ENCODE peak calls at places on chromosomes 5 and 9, in four cellular contexts. T is H9, B is IMR-90, C is H1. S is an unnamed sample.

GRCh38 chr9:120873512-120873911 is 3.5 kb downstream of the PHF19 start:
- DNase-seq in T (peak; percentile 99), B (no peak), C (peak; percentile 77), S (peak; percentile 90)

GRCh38 chr9:81022177-81022576 is 667.2 kb downstream of the TLE1 start:
- DNase-seq in T (no peak), B (peak; percentile 81), C (no peak), S (no peak)

GRCh38 chr5:96282020-96282419 is 151.0 kb downstream of the PCSK1 start:
- DNase-seq in T (no peak), B (no peak), C (no peak), S (no peak)

GRCh38 chr5:65034782-65035181 is 266.1 kb downstream of the CWC27 start:
- DNase-seq in T (peak; percentile 60), B (no peak), C (peak; percentile 70), S (peak; percentile 37)

GRCh38 chr5:175850165-175850845 is 21.1 kb upstream of the CPLX2 start:
- DNase-seq in T (no peak), B (no peak), C (no peak), S (no peak)

GRCh38 chr5:67154518-67155206 is 41.9 kb downstream of the CD180 start:
- DNase-seq in T (no peak), B (no peak), C (no peak), S (no peak)

GRCh38 chr9:95157491-95158151 is 159.9 kb downstream of the FANCC start:
- DNase-seq in T (no peak), B (peak; percentile 94), C (no peak), S (no peak)

GRCh38 chr5:121432-121831 is 29.5 kb downstream of the PLEKHG4B start:
- DNase-seq in T (no peak), B (no peak), C (no peak), S (peak; percentile 34)

GRCh38 chr9:119588874-119589560 is 219.8 kb upstream of the BRINP1 start:
- DNase-seq in T (no peak), B (no peak), C (no peak), S (peak; percentile 6)

GRCh38 chr9:121750259-121750714 is 98.9 kb downstream of the DAB2IP start:
- DNase-seq in T (no peak), B (no peak), C (no peak), S (no peak)

GRCh38 chr9:27090231-27090630 is 18.8 kb upstream of the TEK start:
- DNase-seq in T (no peak), B (no peak), C (no peak), S (no peak)

GRCh38 chr5:88480766-88481499 is 212.3 kb upstream of the TMEM161B start:
- DNase-seq in T (no peak), B (no peak), C (no peak), S (no peak)

GRCh38 chr5:128036961-128037360 is 46.6 kb upstream of the SLC12A2 start:
- DNase-seq in T (no peak), B (peak; percentile 11), C (no peak), S (peak; percentile 34)

GRCh38 chr9:93098236-93098946 is 2.4 kb downstream of the CARD19 start:
- DNase-seq in T (no peak), B (peak; percentile 98), C (no peak), S (no peak)

GRCh38 chr9:77906991-77907390 is 124.6 kb downstream of the GNAQ start:
- DNase-seq in T (no peak), B (no peak), C (no peak), S (no peak)

GRCh38 chr9:93258818-93259489 is 75.0 kb downstream of the WNK2 start:
- DNase-seq in T (peak; percentile 22), B (no peak), C (peak; percentile 43), S (no peak)

GRCh38 chr9:31700252-31701045 is 684.0 kb upstream of the ACO1 start:
- DNase-seq in T (no peak), B (no peak), C (no peak), S (no peak)

GRCh38 chr5:112772095-112772494 is 34.4 kb downstream of the APC start:
- DNase-seq in T (no peak), B (peak; percentile 50), C (no peak), S (no peak)

GRCh38 chr5:53027913-53028312 is 38.8 kb downstream of the ITGA2 start:
- DNase-seq in T (no peak), B (peak; percentile 82), C (no peak), S (no peak)

GRCh38 chr5:81787843-81788242 is 36.9 kb upstream of the SSBP2 start:
- DNase-seq in T (no peak), B (peak; percentile 80), C (peak; percentile 54), S (peak; percentile 65)

GRCh38 chr9:81879501-81879916 is 48.7 kb upstream of the SPATA31D4 start:
- DNase-seq in T (no peak), B (peak; percentile 46), C (no peak), S (no peak)

GRCh38 chr5:92775711-92776615 is 805.1 kb downstream of the NR2F1-AS1 start:
- DNase-seq in T (no peak), B (peak; percentile 62), C (no peak), S (peak; percentile 88)

GRCh38 chr5:68141494-68141893 is 74.1 kb upstream of the PIK3R1 start:
- DNase-seq in T (no peak), B (peak; percentile 83), C (no peak), S (no peak)

GRCh38 chr9:109506097-109506712 is 8.1 kb upstream of the PTPN3 start:
- DNase-seq in T (no peak), B (no peak), C (no peak), S (no peak)

GRCh38 chr9:1929722-1930621 is 85.2 kb upstream of the SMARCA2 start:
- DNase-seq in T (no peak), B (no peak), C (no peak), S (peak; percentile 18)

GRCh38 chr9:15087031-15087417 is 176.8 kb upstream of the FREM1 start:
- DNase-seq in T (no peak), B (peak; percentile 3), C (no peak), S (no peak)

GRCh38 chr9:134066923-134067851 is 639 bp downstream of the BRD3 start:
- DNase-seq in T (no peak), B (peak; percentile 31), C (no peak), S (peak; percentile 36)

GRCh38 chr5:77898385-77898784 is 122.2 kb upstream of the TBCA start:
- DNase-seq in T (no peak), B (no peak), C (no peak), S (no peak)

GRCh38 chr5:159049844-159050318 is 49.8 kb downstream of the EBF1 start:
- DNase-seq in T (no peak), B (peak; percentile 57), C (no peak), S (peak; percentile 33)

GRCh38 chr9:35010351-35010958 is 20.9 kb downstream of the DNAJB5 start:
- DNase-seq in T (no peak), B (no peak), C (no peak), S (no peak)

GRCh38 chr5:81963544-81963943 is 8.3 kb upstream of the ATG10 start:
- DNase-seq in T (no peak), B (no peak), C (no peak), S (no peak)

GRCh38 chr5:43020294-43020711 is 19.8 kb downstream of the ANXA2R start:
- DNase-seq in T (peak; percentile 52), B (peak; percentile 59), C (no peak), S (peak; percentile 67)

GRCh38 chr9:21684831-21685362 is 117.5 kb upstream of the MTAP start:
- DNase-seq in T (no peak), B (peak; percentile 87), C (no peak), S (peak; percentile 58)

DNA sequence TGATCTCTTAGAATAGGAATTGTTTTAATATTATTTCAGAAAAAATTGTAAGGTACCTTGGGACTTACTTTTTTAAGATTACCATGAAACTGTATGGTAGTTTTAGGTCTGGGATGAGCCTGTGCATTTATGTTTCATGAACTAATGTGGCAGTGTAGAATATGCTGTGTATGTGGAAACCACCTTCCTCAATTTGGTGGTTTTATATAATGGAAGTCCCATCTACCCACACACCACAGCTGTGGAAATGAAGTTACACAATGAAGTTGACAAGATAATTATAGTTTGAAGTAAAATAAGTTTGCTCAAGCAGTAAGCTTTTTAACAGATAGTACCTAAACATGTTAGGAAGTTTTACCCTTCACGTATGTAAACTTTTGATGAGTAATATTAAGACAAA is 24.4 kb downstream of the WDR36 start:
- DNase-seq in T (no peak), B (peak; percentile 11), C (no peak), S (no peak)
- H4K5ac ChIP-seq in T (no peak overlapping the region), B (no peak overlapping the region), C (no peak overlapping the region), S (no peak overlapping the region)

GRCh38 chr5:143663872-143664271 is 148.1 kb upstream of the HMHB1 start:
- DNase-seq in T (no peak), B (no peak), C (no peak), S (no peak)
- H4K5ac ChIP-seq in T (no peak overlapping the region), B (no peak overlapping the region), C (no peak overlapping the region), S (no peak overlapping the region)

GRCh38 chr5:80745490-80745889 is 90.7 kb upstream of the DHFR start:
- DNase-seq in T (no peak), B (peak; percentile 67), C (no peak), S (no peak)
- H4K5ac ChIP-seq in T (no peak overlapping the region), B (no peak overlapping the region), C (no peak overlapping the region), S (no peak overlapping the region)

GRCh38 chr5:172078027-172078426 is 71.6 kb upstream of the FBXW11 start:
- DNase-seq in T (peak; percentile 17), B (no peak), C (no peak), S (no peak)
- H4K5ac ChIP-seq in T (no peak overlapping the region), B (no peak overlapping the region), C (no peak overlapping the region), S (no peak overlapping the region)

DNA sequence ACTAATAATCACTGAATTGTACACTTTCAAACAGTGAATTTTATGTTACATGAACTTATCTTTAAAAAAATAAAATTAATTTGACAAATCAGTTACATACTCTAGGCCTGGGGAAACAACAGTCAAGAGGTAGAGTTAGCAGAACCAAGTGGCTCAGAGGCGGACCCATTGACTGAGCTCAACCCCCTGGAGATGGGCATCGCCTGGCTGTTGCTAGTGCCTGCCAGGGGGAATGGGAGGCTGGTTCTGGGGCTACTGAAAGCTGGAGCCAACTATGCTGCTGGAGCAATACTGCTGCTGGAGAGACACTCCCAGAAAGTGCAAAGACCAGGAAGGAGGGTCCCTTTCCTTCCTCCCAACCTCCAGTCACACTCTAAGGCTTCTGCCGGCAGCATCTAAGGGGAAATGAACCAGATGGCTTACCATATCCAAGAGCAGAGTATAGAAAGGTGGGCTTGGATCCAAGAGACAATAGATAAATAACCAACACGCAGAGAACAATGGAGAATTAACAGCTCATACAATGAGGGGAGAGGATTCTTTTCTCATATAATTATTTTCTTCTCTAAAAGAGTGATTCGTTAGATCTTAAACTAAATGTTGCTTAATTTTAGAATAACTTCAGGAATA is 40.4 kb upstream of the ANKRD55 start:
- DNase-seq in T (no peak), B (no peak), C (no peak), S (no peak)
- H4K5ac ChIP-seq in T (no peak overlapping the region), B (peak overlapping the region; percentile 74), C (no peak overlapping the region), S (no peak overlapping the region)